ENCODE peak calls at places on chromosomes 1 and 21, in six cellular contexts. L is spleen; R is AG08395; G is T-helper 1 cell; Z is posterior cingulate gyrus; D is naive thymus-derived CD4-positive, alpha-beta T cell. E is an unnamed sample.

GRCh38 chr1:5448486-5448885 is 543.7 kb downstream of the NPHP4 start:
- DNase-seq in Z (peak), G (no peak), R (no peak), L (no peak), D (peak), E (peak)

GRCh38 chr1:201633811-201634210 is 94.9 kb downstream of the NAV1 start:
- DNase-seq in Z (no peak), G (no peak), D (no peak), R (no peak), L (no peak), E (no peak)

GRCh38 chr1:158491372-158491771 is 19.4 kb downstream of the OR10R2 start:
- DNase-seq in D (no peak), L (no peak), Z (no peak), R (no peak), G (no peak), E (no peak)

GRCh38 chr1:154736840-154737239 is 128.9 kb upstream of the ADAR start:
- DNase-seq in G (no peak), Z (no peak), L (no peak), R (peak), D (no peak), E (peak)

GRCh38 chr1:2409745-2410144 is 2.6 kb downstream of the PEX10 start:
- DNase-seq in Z (no peak), L (no peak), R (no peak), G (no peak), D (no peak), E (no peak)

GRCh38 chr21:26776320-26777021 is 68.7 kb downstream of the ADAMTS1 start:
- DNase-seq in D (no peak), R (peak), G (no peak), L (no peak), Z (no peak), E (no peak)

GRCh38 chr1:175687699-175688098 is 55.7 kb downstream of the TNR start:
- DNase-seq in D (no peak), R (no peak), Z (no peak), G (no peak), L (no peak), E (no peak)

GRCh38 chr1:2644171-2644570 is 11.4 kb upstream of the MMEL1 start:
- DNase-seq in D (no peak), R (no peak), L (peak), G (no peak), Z (peak), E (peak)

GRCh38 chr1:215156232-215156631 is 73.7 kb downstream of the KCNK2 start:
- DNase-seq in L (no peak), R (peak), G (no peak), D (no peak), Z (no peak), E (no peak)

GRCh38 chr1:162997499-162998285 is 71.5 kb upstream of the RGS4 start:
- DNase-seq in L (no peak), Z (no peak), R (no peak), D (no peak), G (no peak), E (no peak)

GRCh38 chr1:223175032-223175431 is 32.0 kb upstream of the TLR5 start:
- DNase-seq in Z (no peak), R (no peak), D (no peak), L (no peak), G (no peak), E (no peak)

GRCh38 chr1:41758490-41758889 is 160.2 kb downstream of the HIVEP3 start:
- DNase-seq in L (no peak), D (no peak), G (no peak), R (peak), Z (no peak), E (no peak)

GRCh38 chr1:205988585-205988995 is 14.6 kb downstream of the RAB7B start:
- DNase-seq in D (no peak), L (no peak), R (no peak), Z (peak), G (no peak), E (no peak)

GRCh38 chr1:236795757-236796719 is 946 bp downstream of the MTR start:
- DNase-seq in L (no peak), D (no peak), Z (no peak), G (peak), R (peak), E (peak)

GRCh38 chr1:3899776-3900149 is 309 bp downstream of the C1orf174 start:
- DNase-seq in G (no peak), R (no peak), Z (no peak), D (no peak), L (no peak), E (no peak)

GRCh38 chr1:209150114-209150513 is 433.4 kb upstream of the CAMK1G start:
- DNase-seq in D (no peak), L (no peak), Z (no peak), G (no peak), R (peak), E (no peak)

GRCh38 chr1:7564097-7564496 is 207.0 kb upstream of the VAMP3 start:
- DNase-seq in R (no peak), Z (peak), L (peak), G (no peak), D (no peak), E (no peak)

GRCh38 chr1:100584761-100585745 is 47.1 kb downstream of the GPR88 start:
- DNase-seq in R (peak), L (no peak), Z (no peak), G (no peak), D (no peak), E (no peak)

GRCh38 chr1:202112864-202113689 is 9.6 kb upstream of the GPR37L1 start:
- DNase-seq in G (no peak), L (no peak), R (peak), Z (no peak), D (no peak), E (no peak)

GRCh38 chr1:63920154-63921117 is 146.6 kb downstream of the ROR1 start:
- DNase-seq in Z (no peak), G (no peak), L (no peak), R (peak), D (no peak), E (no peak)

GRCh38 chr21:44871576-44872265 is 1.8 kb downstream of the PTTG1IP start:
- DNase-seq in R (peak), L (no peak), D (no peak), Z (peak), G (no peak), E (peak)

GRCh38 chr1:52905376-52905698 is 16.2 kb downstream of the ECHDC2 start:
- DNase-seq in R (no peak), D (no peak), G (no peak), Z (no peak), L (no peak), E (no peak)

GRCh38 chr1:189336115-189337100 is 1141.3 kb downstream of the BRINP3 start:
- DNase-seq in R (no peak), D (no peak), L (peak), Z (no peak), G (no peak), E (no peak)

GRCh38 chr1:154405762-154406571 is 824 bp downstream of the IL6R start:
- DNase-seq in R (peak), D (peak), Z (peak), G (peak), L (peak), E (peak)

GRCh38 chr1:28737245-28738137 is 751 bp downstream of the YTHDF2 start:
- DNase-seq in L (peak), G (peak), Z (no peak), D (peak), R (peak), E (peak)

GRCh38 chr1:5622412-5622811 is 369.8 kb downstream of the NPHP4 start:
- DNase-seq in G (no peak), Z (no peak), L (no peak), D (no peak), R (no peak), E (no peak)

GRCh38 chr1:206496131-206496793 is 11.1 kb upstream of the RASSF5 start:
- DNase-seq in Z (no peak), G (no peak), R (no peak), D (no peak), L (peak), E (no peak)

GRCh38 chr1:171017431-171017830 is 73.3 kb upstream of the FMO3 start:
- DNase-seq in G (no peak), L (no peak), R (no peak), Z (peak), D (no peak), E (no peak)

GRCh38 chr1:29426701-29427279 is 190.5 kb downstream of the PTPRU start:
- DNase-seq in G (no peak), Z (no peak), D (no peak), L (no peak), R (no peak), E (no peak)

GRCh38 chr1:3695326-3696217 is 43.3 kb downstream of the TP73 start:
- DNase-seq in Z (peak), D (peak), R (peak), G (no peak), L (peak), E (peak)

GRCh38 chr1:86447198-86447790 is 21.4 kb upstream of the CLCA1 start:
- DNase-seq in D (no peak), R (no peak), L (no peak), Z (peak), G (no peak), E (no peak)

GRCh38 chr1:2349821-2350220 is 41.5 kb downstream of the MORN1 start:
- DNase-seq in Z (peak), L (peak), R (no peak), D (no peak), G (no peak), E (no peak)

GRCh38 chr1:216186816-216187215 is 236.4 kb downstream of the USH2A start:
- DNase-seq in Z (no peak), G (no peak), D (no peak), L (no peak), R (no peak), E (no peak)

GRCh38 chr1:12711421-12712005 is 4.4 kb upstream of the AADACL3 start:
- DNase-seq in R (peak), L (no peak), Z (no peak), G (no peak), D (no peak), E (no peak)

GRCh38 chr1:228270032-228270431 is 62.2 kb downstream of the OBSCN start:
- DNase-seq in R (peak), Z (peak), G (no peak), L (no peak), D (no peak), E (no peak)

GRCh38 chr1:98783821-98784220 is 122.3 kb downstream of the SNX7 start:
- DNase-seq in G (no peak), Z (peak), L (no peak), D (no peak), R (no peak), E (no peak)